ENCODE peak calls at places on chromosomes 7 and 10, in eight cellular contexts. D, Z, O, K, T, V, A and N are unnamed samples.

GRCh38 chr10:11715815-11716494 is 26.2 kb upstream of the ECHDC3 start:
- DNase-seq in D (no peak), Z (no peak), O (peak; percentile 78), K (no peak), T (peak; percentile 50), V (no peak), A (no peak), N (no peak)

GRCh38 chr7:121342631-121343030 is 13.8 kb downstream of the WNT16 start:
- DNase-seq in D (no peak), Z (no peak), O (no peak), K (no peak), T (no peak), V (no peak), A (no peak), N (no peak)

GRCh38 chr10:9824546-9825164 is 1193.0 kb upstream of the CELF2 start:
- DNase-seq in D (no peak), Z (no peak), O (no peak), K (peak; percentile 4), T (peak; percentile 37), V (no peak), A (no peak), N (no peak)

GRCh38 chr10:27687808-27688207 is 57.8 kb downstream of the MKX start:
- DNase-seq in D (no peak), Z (no peak), O (no peak), K (no peak), T (no peak), V (no peak), A (no peak), N (no peak)

GRCh38 chr10:114777415-114777814 is 44.2 kb upstream of the FHIP2A start:
- DNase-seq in D (no peak), Z (no peak), O (no peak), K (no peak), T (no peak), V (no peak), A (no peak), N (no peak)

GRCh38 chr7:44398953-44399574 is 73.7 kb upstream of the CAMK2B start:
- DNase-seq in D (no peak), Z (no peak), O (no peak), K (no peak), T (no peak), V (no peak), A (no peak), N (no peak)

GRCh38 chr7:69049341-69049740 is 548.9 kb upstream of the AUTS2 start:
- DNase-seq in D (no peak), Z (no peak), O (no peak), K (no peak), T (no peak), V (no peak), A (no peak), N (no peak)

GRCh38 chr10:96850825-96851224 is 18.7 kb downstream of the LCOR start:
- DNase-seq in D (no peak), Z (peak; percentile 18), O (no peak), K (peak; percentile 42), T (no peak), V (no peak), A (no peak), N (no peak)

GRCh38 chr10:16828114-16828568 is 10.9 kb upstream of the RSU1 start:
- DNase-seq in D (peak; percentile 45), Z (peak; percentile 79), O (peak; percentile 52), K (peak; percentile 87), T (peak; percentile 75), V (peak; percentile 54), A (peak; percentile 95), N (peak; percentile 76)

GRCh38 chr7:139647812-139648616 is 124.5 kb downstream of the CLEC2L start:
- DNase-seq in D (no peak), Z (no peak), O (no peak), K (peak; percentile 56), T (no peak), V (no peak), A (peak; percentile 27), N (no peak)

GRCh38 chr7:122675621-122676020 is 23.3 kb downstream of the RNF133 start:
- DNase-seq in D (no peak), Z (no peak), O (no peak), K (no peak), T (no peak), V (no peak), A (peak; percentile 43), N (no peak)

GRCh38 chr7:16204953-16205352 is 216.4 kb downstream of the CRPPA start:
- DNase-seq in D (no peak), Z (no peak), O (no peak), K (peak; percentile 82), T (no peak), V (no peak), A (peak; percentile 51), N (no peak)

GRCh38 chr7:8442814-8443304 is 9.4 kb downstream of the NXPH1 start:
- DNase-seq in D (peak; percentile 62), Z (no peak), O (no peak), K (peak; percentile 87), T (peak; percentile 26), V (no peak), A (peak; percentile 94), N (peak; percentile 75)

GRCh38 chr7:14590206-14590605 is 312.3 kb downstream of the DGKB start:
- DNase-seq in D (no peak), Z (no peak), O (no peak), K (no peak), T (no peak), V (no peak), A (no peak), N (no peak)

GRCh38 chr10:91551856-91552255 is 81.0 kb downstream of the PPP1R3C start:
- DNase-seq in D (peak; percentile 42), Z (peak; percentile 76), O (no peak), K (peak; percentile 89), T (peak; percentile 44), V (no peak), A (peak; percentile 92), N (no peak)

GRCh38 chr10:123757853-123758252 is 91.7 kb downstream of the GPR26 start:
- DNase-seq in D (no peak), Z (no peak), O (no peak), K (no peak), T (no peak), V (no peak), A (no peak), N (no peak)

GRCh38 chr7:15561840-15562239 is at the start of gene AGMO:
- DNase-seq in D (peak; percentile 49), Z (peak; percentile 63), O (no peak), K (no peak), T (no peak), V (peak; percentile 87), A (no peak), N (no peak)

GRCh38 chr7:123580406-123581161 is 21.0 kb upstream of the ASB15 start:
- DNase-seq in D (no peak), Z (peak; percentile 53), O (peak; percentile 36), K (peak; percentile 75), T (peak; percentile 64), V (no peak), A (peak; percentile 78), N (no peak)

GRCh38 chr10:48940372-48940771 is 732 bp upstream of the LRRC18 start:
- DNase-seq in D (no peak), Z (no peak), O (no peak), K (no peak), T (no peak), V (no peak), A (no peak), N (no peak)

GRCh38 chr7:98797150-98797549 is 72.7 kb downstream of the TMEM130 start:
- DNase-seq in D (no peak), Z (no peak), O (peak; percentile 81), K (no peak), T (no peak), V (no peak), A (no peak), N (no peak)

DNA sequence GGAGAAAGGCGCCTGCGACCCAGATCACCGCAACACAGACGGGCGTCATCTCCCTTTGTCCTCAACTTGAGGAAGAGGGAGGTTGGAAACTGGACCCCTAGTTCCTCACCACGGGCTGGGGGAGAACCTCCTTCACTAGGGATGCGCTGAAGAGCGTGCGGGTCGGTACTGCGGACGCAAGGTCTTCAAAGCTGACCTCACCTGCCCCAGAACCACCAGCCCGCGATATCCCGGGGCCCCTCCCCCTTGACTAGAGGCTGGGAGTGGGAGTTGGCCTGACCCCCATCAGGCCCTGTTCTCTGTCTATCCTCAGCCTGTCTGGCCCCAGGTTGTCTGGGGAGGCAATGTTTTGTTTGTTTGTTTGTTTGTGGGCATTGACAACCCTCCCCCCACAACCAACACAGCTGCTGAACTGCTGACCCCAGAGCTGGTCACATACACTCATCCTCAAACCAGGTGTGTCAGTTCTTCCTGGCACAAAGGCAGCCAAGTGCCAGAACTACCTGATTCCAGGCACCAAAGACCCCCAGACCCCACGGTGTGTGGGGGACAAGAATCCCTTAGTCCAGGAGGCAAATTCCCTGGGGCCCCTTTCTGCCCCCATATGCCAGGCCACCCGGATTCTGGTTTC is 2.9 kb downstream of the NPM3 start:
- DNase-seq in D (no peak), Z (no peak), O (no peak), K (peak; percentile 68), T (no peak), V (no peak), A (peak; percentile 54), N (no peak)
- H3K4me3 ChIP-seq in D (peak overlapping the region; percentile 34), Z (peak overlapping the region; percentile 20), O (no peak overlapping the region), K (no peak overlapping the region), T (no peak overlapping the region), V (peak overlapping the region; percentile 2), A (peak overlapping the region; percentile 78), N (peak overlapping the region; percentile 30)

DNA sequence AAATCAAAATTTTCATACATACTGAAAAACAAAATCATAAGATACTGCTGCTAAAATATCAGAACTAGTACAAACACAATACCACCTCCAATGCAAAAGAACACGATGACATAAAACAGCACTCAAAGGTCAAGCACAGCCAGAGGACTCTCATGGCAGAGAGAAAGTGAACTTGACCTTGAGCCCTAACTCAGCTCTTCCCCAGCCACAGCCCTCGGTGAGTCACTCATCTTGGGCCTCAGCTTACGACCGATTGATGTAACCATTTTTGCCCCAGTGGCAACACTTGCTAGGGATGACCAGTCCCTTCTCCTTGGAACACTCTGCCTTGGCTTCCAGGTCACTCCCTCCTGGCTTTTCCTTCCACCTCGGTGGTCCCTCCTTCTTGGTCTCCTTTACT is 77.8 kb downstream of the JAZF1 start:
- DNase-seq in D (no peak), Z (peak; percentile 48), O (no peak), K (peak; percentile 20), T (no peak), V (no peak), A (no peak), N (no peak)
- H3K4me1 ChIP-seq in D (peaks cover 12% of the 10 kb centered on the region), Z (peaks cover 21% of the 10 kb centered on the region), O (peaks cover 33% of the 10 kb centered on the region), K (peaks cover 3% of the 10 kb centered on the region), T (peaks cover 18% of the 10 kb centered on the region), V (no peaks in the 10 kb centered on the region), A (peaks cover 32% of the 10 kb centered on the region), N (peaks cover 5% of the 10 kb centered on the region)

GRCh38 chr7:135715055-135715522 is 12.9 kb downstream of the SLC13A4 start:
- DNase-seq in D (no peak), Z (no peak), O (no peak), K (no peak), T (no peak), V (no peak), A (no peak), N (no peak)
- H3K4me3 ChIP-seq in D (no peak overlapping the region), Z (no peak overlapping the region), O (no peak overlapping the region), K (no peak overlapping the region), T (no peak overlapping the region), V (no peak overlapping the region), A (no peak overlapping the region), N (no peak overlapping the region)

DNA sequence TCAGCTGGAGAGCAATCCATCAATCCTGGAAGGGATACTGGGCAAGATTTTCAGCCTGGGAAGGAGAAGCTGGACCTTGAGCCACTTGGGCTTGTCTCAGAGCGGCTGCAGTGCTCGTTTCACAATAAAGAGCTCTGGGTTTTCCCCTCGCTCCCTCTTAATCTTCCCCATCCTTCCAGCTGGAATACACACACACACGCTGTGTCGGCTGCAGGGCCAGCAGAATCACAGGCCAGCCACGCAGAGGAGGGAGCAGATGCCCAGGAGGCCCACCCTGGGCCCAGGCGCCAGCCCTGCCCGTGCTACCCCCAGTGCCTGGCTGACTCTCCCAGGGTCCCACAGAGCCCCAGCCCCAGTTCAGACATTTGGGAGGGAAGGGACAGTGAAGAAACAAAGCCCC is 255.1 kb downstream of the TNS3 start:
- DNase-seq in D (peak; percentile 61), Z (no peak), O (no peak), K (no peak), T (no peak), V (peak; percentile 40), A (no peak), N (no peak)
- H3K4me1 ChIP-seq in D (peaks cover 15% of the 10 kb centered on the region), Z (peaks cover 16% of the 10 kb centered on the region), O (no peaks in the 10 kb centered on the region), K (peaks cover 9% of the 10 kb centered on the region), T (peaks cover 43% of the 10 kb centered on the region), V (peaks cover 66% of the 10 kb centered on the region), A (peaks cover 29% of the 10 kb centered on the region), N (peaks cover 64% of the 10 kb centered on the region)